ENCODE peak calls at places on chromosomes 7 and 10, in six cellular contexts. W, I, B, P, N and E are unnamed samples.

GRCh38 chr10:23099816-23100215 is 4.4 kb downstream of the MSRB2 start:
- DNase-seq in W (no peak), I (no peak), B (no peak), P (no peak), N (no peak), E (no peak)

GRCh38 chr7:33904680-33905388 is 505 bp upstream of the BMPER start:
- DNase-seq in W (no peak), I (no peak), B (no peak), P (no peak), N (no peak), E (no peak)

GRCh38 chr10:72763201-72763600 is 71.3 kb downstream of the MCU start:
- DNase-seq in W (no peak), I (no peak), B (no peak), P (no peak), N (no peak), E (no peak)

GRCh38 chr10:132960651-132961419 is 18.5 kb upstream of the CFAP46 start:
- DNase-seq in W (no peak), I (no peak), B (no peak), P (no peak), N (no peak), E (no peak)

GRCh38 chr7:92709912-92710311 is 119.7 kb upstream of the FAM133B start:
- DNase-seq in W (no peak), I (no peak), B (no peak), P (no peak), N (no peak), E (no peak)

GRCh38 chr7:130838738-130839137 is 104.7 kb upstream of the KLF14 start:
- DNase-seq in W (no peak), I (no peak), B (no peak), P (no peak), N (no peak), E (no peak)

GRCh38 chr7:101538596-101539459 is 90.3 kb downstream of the MYL10 start:
- DNase-seq in W (no peak), I (peak), B (peak), P (peak), N (peak), E (peak)

GRCh38 chr7:116327751-116328150 is 117.4 kb downstream of the TES start:
- DNase-seq in W (no peak), I (no peak), B (no peak), P (no peak), N (no peak), E (no peak)

GRCh38 chr7:115085421-115085820 is 163.5 kb downstream of the MDFIC start:
- DNase-seq in W (no peak), I (no peak), B (no peak), P (no peak), N (no peak), E (no peak)

GRCh38 chr10:71493741-71494140 is 97.0 kb downstream of the CDH23 start:
- DNase-seq in W (no peak), I (no peak), B (no peak), P (no peak), N (no peak), E (no peak)

GRCh38 chr7:40808409-40808942 is 673.7 kb downstream of the SUGCT start:
- DNase-seq in W (no peak), I (no peak), B (no peak), P (no peak), N (no peak), E (no peak)